ENCODE peak calls at places on chromosomes 1 and 21, in seven cellular contexts. L is mesendoderm, W is mesenchymal stem cell, E is H9, D is neuronal stem cell, I is H1, Z is trophoblast cell. V is an unnamed sample.

GRCh38 chr1:110056776-110057175 is 13.7 kb downstream of the ALX3 start:
- DNase-seq in W (no peak), D (no peak), Z (no peak), E (no peak), L (no peak), I (no peak), V (peak)

GRCh38 chr1:212608956-212609700 is 567 bp downstream of the ATF3 start:
- DNase-seq in D (peak), Z (peak), I (no peak), E (peak), W (peak), L (peak), V (no peak)

GRCh38 chr1:154968731-154969130 is 1.8 kb downstream of the SHC1 start:
- DNase-seq in L (peak), Z (no peak), E (no peak), W (no peak), I (no peak), D (no peak), V (no peak)

GRCh38 chr1:212791261-212791675 is 309 bp downstream of the NSL1 start:
- DNase-seq in W (peak), L (no peak), Z (peak), I (no peak), D (no peak), E (no peak), V (peak)

GRCh38 chr1:241672301-241672700 is 20.2 kb downstream of the WDR64 start:
- DNase-seq in W (no peak), Z (no peak), E (no peak), I (no peak), L (no peak), D (no peak), V (no peak)

GRCh38 chr1:12371053-12371452 is 141.2 kb downstream of the VPS13D start:
- DNase-seq in D (no peak), W (no peak), Z (no peak), I (no peak), E (no peak), L (no peak), V (no peak)

GRCh38 chr1:111139234-111139955 is 498 bp downstream of the DRAM2 start:
- DNase-seq in W (peak), D (peak), I (peak), L (peak), Z (peak), E (peak), V (peak)

GRCh38 chr1:25030674-25031589 is 100.9 kb upstream of the RUNX3 start:
- DNase-seq in E (no peak), I (no peak), L (no peak), Z (no peak), D (no peak), W (no peak), V (peak)

GRCh38 chr1:62381831-62382505 is 54.9 kb upstream of the USP1 start:
- DNase-seq in I (no peak), D (no peak), Z (peak), E (no peak), L (no peak), W (no peak), V (no peak)

GRCh38 chr1:201364808-201365105 is 12.7 kb downstream of the TNNT2 start:
- DNase-seq in L (no peak), I (no peak), W (no peak), D (no peak), E (no peak), Z (no peak), V (no peak)

GRCh38 chr1:100441651-100442050 is 89.3 kb downstream of the CDC14A start:
- DNase-seq in W (no peak), I (no peak), D (no peak), Z (no peak), L (no peak), E (no peak), V (no peak)

GRCh38 chr21:40254540-40255455 is 387.6 kb downstream of the PCP4 start:
- DNase-seq in L (no peak), I (no peak), E (no peak), D (no peak), W (no peak), Z (no peak), V (no peak)

GRCh38 chr1:151221616-151222015 is 23.3 kb downstream of the PIP5K1A start:
- DNase-seq in I (no peak), E (no peak), L (no peak), W (no peak), D (no peak), Z (no peak), V (no peak)

GRCh38 chr1:27527223-27527856 is 37.4 kb upstream of the WASF2 start:
- DNase-seq in I (peak), E (peak), D (peak), W (peak), L (peak), Z (peak), V (peak)

GRCh38 chr1:2967881-2968280 is 53.4 kb upstream of the ACTRT2 start:
- DNase-seq in L (no peak), W (no peak), I (no peak), E (no peak), Z (no peak), D (no peak), V (no peak)

GRCh38 chr1:65221638-65222421 is 73.8 kb downstream of the AK4 start:
- DNase-seq in E (no peak), Z (no peak), L (no peak), W (no peak), I (no peak), D (no peak), V (no peak)

GRCh38 chr1:185644531-185644930 is 89.7 kb upstream of the HMCN1 start:
- DNase-seq in Z (peak), E (no peak), D (no peak), W (no peak), L (no peak), I (no peak), V (no peak)

GRCh38 chr21:27362249-27362648 is 395.4 kb upstream of the ADAMTS5 start:
- DNase-seq in E (no peak), I (no peak), W (no peak), Z (no peak), D (no peak), L (peak), V (no peak)

GRCh38 chr1:15834406-15835204 is 12.9 kb upstream of the SPEN start:
- DNase-seq in W (peak), I (peak), Z (peak), D (peak), E (peak), L (peak), V (peak)

GRCh38 chr1:166679369-166679768 is 159.9 kb upstream of the POGK start:
- DNase-seq in E (no peak), D (no peak), I (no peak), L (no peak), Z (no peak), W (no peak), V (no peak)

GRCh38 chr1:84998642-84999280 is 1.8 kb upstream of the MCOLN2 start:
- DNase-seq in Z (no peak), E (no peak), L (peak), I (no peak), W (peak), D (peak), V (peak)

GRCh38 chr1:206821493-206821892 is 43.9 kb upstream of the IL20 start:
- DNase-seq in L (no peak), Z (no peak), I (no peak), E (no peak), W (no peak), D (no peak), V (no peak)

GRCh38 chr1:66374561-66375111 is 159.3 kb upstream of the SGIP1 start:
- DNase-seq in L (no peak), W (peak), D (no peak), I (no peak), E (no peak), Z (no peak), V (peak)

GRCh38 chr1:15129944-15130343 is 23.6 kb upstream of the TMEM51 start:
- DNase-seq in I (no peak), D (no peak), Z (no peak), E (no peak), W (no peak), L (no peak), V (no peak)

GRCh38 chr1:18297896-18298648 is 182.7 kb upstream of the KLHDC7A start:
- DNase-seq in I (peak), D (no peak), L (peak), Z (no peak), W (no peak), E (peak), V (no peak)

GRCh38 chr1:177586429-177586828 is 383.4 kb downstream of the SEC16B start:
- DNase-seq in D (no peak), L (no peak), W (peak), I (no peak), Z (no peak), E (no peak), V (peak)

GRCh38 chr1:228836954-228837481 is 101.7 kb downstream of the RHOU start:
- DNase-seq in I (no peak), Z (no peak), E (no peak), W (no peak), D (no peak), L (no peak), V (no peak)

GRCh38 chr21:35249636-35250035 is 200.5 kb upstream of the RUNX1 start:
- DNase-seq in I (no peak), D (no peak), L (no peak), W (no peak), E (no peak), Z (peak), V (no peak)

GRCh38 chr1:89172468-89173143 is 3.2 kb downstream of the GBP7 start:
- DNase-seq in D (no peak), L (no peak), I (no peak), W (no peak), Z (no peak), E (no peak), V (no peak)

GRCh38 chr21:32524010-32524719 is 61.2 kb downstream of the TCP10L start:
- DNase-seq in E (no peak), D (no peak), W (peak), L (peak), Z (no peak), I (no peak), V (peak)

GRCh38 chr1:226657788-226658537 is 81.1 kb downstream of the ITPKB start:
- DNase-seq in Z (no peak), I (no peak), W (no peak), D (no peak), E (no peak), L (no peak), V (no peak)

GRCh38 chr1:180270767-180271639 is 40.9 kb downstream of the LHX4 start:
- DNase-seq in Z (peak), E (no peak), W (peak), I (no peak), D (no peak), L (no peak), V (peak)

GRCh38 chr1:180617769-180618168 is 14.1 kb upstream of the XPR1 start:
- DNase-seq in D (no peak), E (no peak), W (no peak), I (no peak), L (no peak), Z (no peak), V (no peak)

GRCh38 chr1:202270871-202271326 is 70.8 kb downstream of the UBE2T start:
- DNase-seq in E (peak), W (no peak), L (no peak), D (no peak), Z (no peak), I (no peak), V (no peak)

GRCh38 chr1:81114191-81114590 is 686.5 kb upstream of the ADGRL2 start:
- DNase-seq in L (peak), Z (no peak), I (no peak), D (no peak), W (no peak), E (peak), V (no peak)
- H2BK5ac ChIP-seq in L (no peak), Z (no peak), I (no peak), D (no peak), W (no peak), E (no peak), V (no peak)

DNA sequence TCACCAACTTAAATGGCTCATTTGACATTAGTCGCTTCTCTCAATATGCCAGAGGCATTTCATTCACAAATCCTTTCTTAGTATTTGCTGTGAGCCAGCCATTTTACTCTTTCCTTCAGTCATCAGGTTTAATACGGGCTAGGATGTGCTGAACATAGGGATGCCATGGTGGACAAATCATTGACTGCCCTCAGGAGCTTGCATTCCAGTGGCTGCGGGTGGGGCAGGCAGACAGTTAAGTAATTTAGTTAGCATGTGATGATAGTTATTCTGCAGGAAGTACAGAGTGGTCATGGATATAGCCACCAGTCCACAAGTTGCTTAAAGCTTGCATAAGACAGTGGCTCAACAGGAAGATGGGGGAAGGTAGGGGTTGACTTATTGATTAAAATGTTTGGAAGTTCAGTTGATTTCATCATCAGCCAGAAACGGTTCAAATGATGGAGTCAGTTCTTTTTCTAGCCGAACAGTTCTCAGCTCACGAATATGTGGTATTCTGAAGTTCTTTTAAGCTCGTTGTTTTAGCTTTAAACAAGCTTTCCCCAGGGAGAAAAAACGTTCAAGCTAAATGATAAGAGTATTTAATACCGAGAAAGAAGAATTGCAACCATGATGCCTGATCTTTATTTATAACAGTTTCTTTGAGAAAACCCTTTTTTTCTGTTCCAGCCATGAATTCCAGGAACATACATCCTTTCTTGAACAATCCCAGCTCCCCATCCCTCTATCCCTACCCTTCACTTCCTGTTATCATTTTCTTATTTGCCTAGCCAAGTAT is 1.4 kb downstream of the SLC22A15 start:
- DNase-seq in W (peak), I (no peak), D (no peak), L (peak), Z (peak), E (no peak), V (no peak)
- H2BK5ac ChIP-seq in W (no peak), I (no peak), D (no peak), L (no peak), Z (no peak), E (no peak), V (no peak)

GRCh38 chr1:30904191-30904961 is 4.2 kb downstream of the SDC3 start:
- DNase-seq in E (no peak), W (no peak), Z (no peak), D (no peak), I (no peak), L (no peak), V (no peak)

GRCh38 chr1:30902653-30903290 is 5.8 kb downstream of the SDC3 start:
- DNase-seq in E (no peak), I (no peak), L (no peak), W (no peak), Z (no peak), D (no peak), V (no peak)

GRCh38 chr1:30904962-30905335 is 3.6 kb downstream of the SDC3 start:
- DNase-seq in W (no peak), I (no peak), Z (no peak), D (no peak), E (no peak), L (no peak), V (no peak)

GRCh38 chr1:30901798-30902652 is 6.5 kb downstream of the SDC3 start:
- DNase-seq in I (no peak), D (no peak), E (no peak), W (no peak), L (no peak), Z (no peak), V (no peak)

GRCh38 chr1:30903343-30904034 is 5.1 kb downstream of the SDC3 start:
- DNase-seq in I (no peak), L (peak), E (no peak), W (peak), Z (no peak), D (no peak), V (peak)
- H2BK5ac ChIP-seq in I (peak), L (no peak), E (no peak), W (no peak), Z (no peak), D (no peak), V (no peak)

DNA sequence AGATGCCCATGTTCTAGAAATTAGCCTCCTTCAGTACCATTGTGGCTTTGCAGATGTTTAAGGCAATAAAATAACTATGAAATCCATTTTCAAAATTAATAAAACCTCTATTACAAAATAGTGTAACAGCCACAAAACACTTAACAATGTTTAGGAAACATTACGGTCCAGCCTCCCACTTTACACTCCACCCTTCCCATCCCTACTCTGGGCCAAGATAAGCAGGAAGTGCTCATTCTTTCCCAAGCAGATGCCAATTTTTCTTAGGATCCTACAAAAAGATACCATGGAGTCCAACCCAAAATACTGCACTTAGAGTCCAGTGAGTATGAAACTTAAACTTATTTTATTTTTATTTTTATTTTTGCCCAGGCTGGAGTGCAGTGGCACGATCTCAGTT is 150.8 kb downstream of the NR5A2 start:
- DNase-seq in W (no peak), D (no peak), L (no peak), Z (no peak), I (no peak), E (no peak), V (no peak)
- H2BK5ac ChIP-seq in W (no peak), D (no peak), L (no peak), Z (no peak), I (no peak), E (no peak), V (peak)

GRCh38 chr21:43908167-43908566 is 43.1 kb downstream of the AGPAT3 start:
- DNase-seq in L (no peak), Z (no peak), D (no peak), I (no peak), W (no peak), E (no peak), V (no peak)

GRCh38 chr21:43904316-43904925 is 39.4 kb downstream of the AGPAT3 start:
- DNase-seq in E (no peak), Z (no peak), L (no peak), I (no peak), W (no peak), D (no peak), V (no peak)

GRCh38 chr21:43907751-43908150 is 42.7 kb downstream of the AGPAT3 start:
- DNase-seq in L (no peak), W (no peak), D (no peak), E (no peak), I (no peak), Z (no peak), V (no peak)

GRCh38 chr21:43906585-43907370 is 41.8 kb downstream of the AGPAT3 start:
- DNase-seq in I (no peak), E (no peak), Z (no peak), W (no peak), D (no peak), L (no peak), V (no peak)

DNA sequence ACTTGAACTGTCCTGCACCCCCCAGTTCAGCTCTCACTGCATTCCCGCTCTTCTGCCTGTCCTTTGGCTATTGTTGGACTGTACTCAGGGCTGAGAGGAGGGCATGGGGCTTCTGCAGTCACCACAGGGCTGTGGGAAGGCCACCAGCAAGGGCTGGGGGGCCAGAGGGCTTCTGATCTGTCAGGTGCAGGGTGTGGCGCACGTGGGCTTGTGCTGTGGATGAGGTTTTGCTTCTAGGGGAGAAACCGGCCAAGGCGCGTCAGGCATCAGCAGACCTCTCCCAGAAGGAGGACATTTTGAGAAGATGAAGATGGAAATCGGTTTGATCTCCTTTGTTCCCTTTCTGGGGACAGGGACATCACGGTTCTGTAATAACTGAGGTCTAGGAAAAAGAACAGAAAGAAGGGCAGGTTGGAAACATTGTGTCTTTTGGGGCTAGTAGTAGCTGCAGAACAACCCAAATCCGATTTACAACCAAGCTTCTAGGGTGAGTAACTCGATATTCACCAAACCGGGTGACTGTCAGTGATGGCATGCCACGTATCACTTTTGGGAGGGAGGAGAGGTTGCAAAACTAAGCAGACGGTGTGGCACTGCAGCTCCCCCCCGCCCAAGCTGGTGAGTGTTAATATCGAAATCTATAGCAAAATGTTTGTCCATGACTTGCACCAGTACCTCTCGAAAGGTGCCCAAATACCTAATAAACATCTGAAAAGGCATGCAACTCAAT is 40.9 kb downstream of the AGPAT3 start:
- DNase-seq in Z (no peak), E (no peak), D (no peak), L (no peak), I (no peak), W (no peak), V (no peak)
- H2BK5ac ChIP-seq in Z (no peak), E (no peak), D (no peak), L (no peak), I (no peak), W (no peak), V (no peak)